ENCODE peak calls at places on chromosomes 12 and 14, in six cellular contexts. B is adipocyte; A is adrenal gland; R is stimulated activated CD4-positive, alpha-beta T cell treated with anti-CD3 and anti-CD28 coated beads, Interleukin-15, amount 100 ng/mL, for 24 hours; M is left colon; E is AG09319. V is an unnamed sample.

GRCh38 chr14:29913550-29913949 is 14.1 kb downstream of the PRKD1 start:
- DNase-seq in E (no peak), A (no peak), B (no peak), M (no peak), R (no peak), V (no peak)

GRCh38 chr14:104570869-104571635 is 8.5 kb upstream of the C14orf180 start:
- DNase-seq in R (no peak), B (no peak), M (no peak), A (no peak), E (no peak), V (no peak)

GRCh38 chr12:83451189-83451588 is 764.5 kb downstream of the TMTC2 start:
- DNase-seq in R (no peak), B (no peak), A (no peak), M (no peak), E (no peak), V (no peak)

GRCh38 chr12:11814362-11814761 is 164.9 kb downstream of the ETV6 start:
- DNase-seq in A (peak), B (peak), M (no peak), R (peak), E (no peak), V (no peak)

GRCh38 chr12:92886131-92886530 is 43.0 kb downstream of the EEA1 start:
- DNase-seq in R (no peak), A (peak), B (no peak), M (no peak), E (no peak), V (no peak)

GRCh38 chr14:26811756-26812305 is 214.0 kb upstream of the NOVA1 start:
- DNase-seq in M (no peak), E (no peak), A (no peak), B (peak), R (no peak), V (no peak)

GRCh38 chr14:104514156-104514848 is 65.3 kb upstream of the C14orf180 start:
- DNase-seq in M (no peak), R (no peak), A (peak), E (no peak), B (no peak), V (no peak)

GRCh38 chr12:86249276-86249675 is 6.9 kb downstream of the MGAT4C start:
- DNase-seq in R (no peak), E (no peak), M (no peak), A (no peak), B (no peak), V (no peak)

GRCh38 chr12:28257411-28257810 is 67.2 kb downstream of the CCDC91 start:
- DNase-seq in R (no peak), M (no peak), A (no peak), B (no peak), E (no peak), V (no peak)

GRCh38 chr14:89207925-89208328 is 209.1 kb downstream of the FOXN3 start:
- DNase-seq in A (peak), B (no peak), M (no peak), R (no peak), E (no peak), V (no peak)

GRCh38 chr12:6603095-6603567 is 4.0 kb downstream of the CHD4 start:
- DNase-seq in R (peak), M (no peak), E (no peak), B (peak), A (peak), V (no peak)

GRCh38 chr12:54004841-54005530 is 3.8 kb upstream of the HOXC8 start:
- DNase-seq in R (no peak), E (no peak), M (no peak), A (no peak), B (no peak), V (no peak)

GRCh38 chr12:103546959-103547358 is 40.1 kb upstream of the STAB2 start:
- DNase-seq in M (no peak), E (no peak), B (no peak), R (no peak), A (no peak), V (no peak)

GRCh38 chr14:55699131-55700057 is 119.4 kb downstream of the KTN1 start:
- DNase-seq in E (no peak), M (no peak), A (no peak), B (peak), R (no peak), V (no peak)

GRCh38 chr12:26800347-26800746 is 32.6 kb downstream of the ITPR2 start:
- DNase-seq in A (no peak), R (no peak), E (no peak), B (no peak), M (no peak), V (no peak)

GRCh38 chr12:12612403-12612802 is 727 bp downstream of the CREBL2 start:
- DNase-seq in R (peak), A (no peak), B (peak), M (no peak), E (no peak), V (no peak)

GRCh38 chr14:23580948-23581281 is 2.3 kb upstream of the JPH4 start:
- DNase-seq in R (no peak), M (no peak), A (no peak), E (no peak), B (no peak), V (no peak)

GRCh38 chr14:67444395-67444794 is 32.4 kb upstream of the PLEK2 start:
- DNase-seq in A (no peak), B (no peak), R (no peak), E (no peak), M (no peak), V (no peak)

GRCh38 chr14:83170165-83170564 is 1636.5 kb upstream of the SEL1L start:
- DNase-seq in B (no peak), M (no peak), A (no peak), R (no peak), E (no peak), V (no peak)

GRCh38 chr14:79011091-79011919 is 841.1 kb downstream of the NRXN3 start:
- DNase-seq in M (no peak), E (peak), R (peak), B (peak), A (no peak), V (no peak)

GRCh38 chr14:21868442-21869046 is 194.9 kb upstream of the OR4E1 start:
- DNase-seq in E (no peak), B (peak), A (peak), R (peak), M (peak), V (no peak)

GRCh38 chr12:112285600-112286401 is 96.4 kb downstream of the HECTD4 start:
- DNase-seq in B (no peak), R (no peak), E (no peak), M (no peak), A (no peak), V (no peak)